ENCODE peak calls at places on chromosomes 12 and 14, in nine cellular contexts. E, V, N, I, T, W, M, A and S are unnamed samples.

GRCh38 chr12:27644446-27644845 is 51.8 kb upstream of the REP15 start:
- DNase-seq in A (no peak), T (no peak), V (peak), E (peak), W (no peak), I (peak), M (peak), N (no peak), S (no peak)

GRCh38 chr12:97426485-97427116 is 36.0 kb upstream of the RMST start:
- DNase-seq in E (no peak), N (no peak), I (peak), M (no peak), A (peak), T (no peak), W (no peak), V (no peak), S (no peak)

GRCh38 chr14:24965934-24966593 is 83.9 kb downstream of the STXBP6 start:
- DNase-seq in E (peak), A (no peak), W (peak), N (peak), M (peak), T (no peak), V (peak), I (peak), S (peak)

GRCh38 chr14:94888108-94888507 is 118.2 kb upstream of the GSC start:
- DNase-seq in N (no peak), V (no peak), W (peak), M (no peak), E (no peak), I (no peak), T (no peak), A (no peak), S (no peak)

GRCh38 chr14:75607842-75608640 is 29.6 kb downstream of the FLVCR2 start:
- DNase-seq in M (no peak), I (no peak), E (no peak), V (no peak), W (no peak), N (no peak), T (no peak), A (no peak), S (no peak)

GRCh38 chr12:38934078-38934584 is 28.7 kb upstream of the CPNE8 start:
- DNase-seq in I (no peak), W (no peak), M (no peak), T (no peak), V (no peak), N (no peak), E (no peak), A (no peak), S (no peak)

GRCh38 chr12:50166776-50167025 is 468 bp downstream of the CERS5 start:
- DNase-seq in T (no peak), V (no peak), E (no peak), M (no peak), W (no peak), I (no peak), N (no peak), A (peak), S (no peak)

GRCh38 chr12:122130150-122130549 is 43.9 kb downstream of the IL31 start:
- DNase-seq in W (no peak), E (no peak), V (peak), N (no peak), A (no peak), M (peak), I (no peak), T (no peak), S (no peak)

GRCh38 chr14:63436286-63437098 is 106.7 kb downstream of the PPP2R5E start:
- DNase-seq in E (no peak), M (no peak), W (no peak), I (no peak), T (no peak), N (no peak), V (no peak), A (no peak), S (no peak)

GRCh38 chr12:39587247-39587646 is 32.4 kb downstream of the ABCD2 start:
- DNase-seq in M (no peak), V (no peak), W (no peak), I (peak), N (no peak), T (no peak), A (no peak), E (peak), S (no peak)

GRCh38 chr14:34628681-34629135 is 1.2 kb downstream of the SNX6 start:
- DNase-seq in W (no peak), I (peak), T (no peak), N (no peak), M (no peak), V (no peak), A (no peak), E (no peak), S (no peak)

GRCh38 chr14:62662811-62663477 is 382.3 kb downstream of the KCNH5 start:
- DNase-seq in V (peak), T (no peak), W (no peak), N (no peak), E (no peak), M (no peak), I (peak), A (no peak), S (no peak)

GRCh38 chr14:89476515-89476914 is 59.5 kb upstream of the FOXN3 start:
- DNase-seq in E (no peak), T (no peak), A (no peak), N (no peak), V (no peak), M (no peak), W (no peak), I (no peak), S (no peak)

GRCh38 chr12:111753144-111753881 is 13.4 kb upstream of the ALDH2 start:
- DNase-seq in N (peak), M (peak), A (peak), I (peak), W (peak), V (peak), E (peak), T (peak), S (no peak)

GRCh38 chr12:55659486-55660385 is 23.0 kb downstream of the OR10P1 start:
- DNase-seq in T (no peak), N (peak), A (no peak), M (peak), V (no peak), I (peak), W (peak), E (no peak), S (no peak)

GRCh38 chr12:1843641-1844005 is 23.3 kb downstream of the LRTM2 start:
- DNase-seq in W (no peak), I (no peak), A (no peak), V (no peak), N (no peak), E (no peak), T (no peak), M (no peak), S (no peak)

GRCh38 chr12:129903956-129904769 is at the start of gene TMEM132D:
- DNase-seq in V (no peak), T (no peak), A (no peak), W (no peak), N (no peak), I (no peak), M (no peak), E (no peak), S (no peak)

GRCh38 chr14:100105357-100106169 is 40.3 kb downstream of the EVL start:
- DNase-seq in E (no peak), N (no peak), A (no peak), M (no peak), V (no peak), W (no peak), T (no peak), I (no peak), S (no peak)

GRCh38 chr12:119693006-119693405 is 25.1 kb downstream of the PRKAB1 start:
- DNase-seq in T (no peak), E (peak), M (peak), A (peak), W (peak), N (peak), I (peak), V (peak), S (peak)

GRCh38 chr12:20018406-20018805 is 349.9 kb upstream of the PDE3A start:
- DNase-seq in A (no peak), W (no peak), M (no peak), I (no peak), V (no peak), E (no peak), N (no peak), T (no peak), S (no peak)

GRCh38 chr12:4034926-4035325 is 161.7 kb upstream of the PARP11 start:
- DNase-seq in E (no peak), V (no peak), T (no peak), N (no peak), M (no peak), I (no peak), W (no peak), A (no peak), S (no peak)

GRCh38 chr12:131869871-131870418 is 24.5 kb upstream of the ULK1 start:
- DNase-seq in V (no peak), M (peak), E (peak), N (peak), A (no peak), W (no peak), I (peak), T (no peak), S (no peak)

GRCh38 chr12:115335594-115335993 is 651.6 kb upstream of the TBX3 start:
- DNase-seq in T (peak), W (no peak), V (no peak), I (no peak), N (no peak), A (no peak), M (no peak), E (no peak), S (no peak)

GRCh38 chr14:70822706-70823185 is 13.4 kb upstream of the MAP3K9 start:
- DNase-seq in E (no peak), T (peak), W (peak), A (no peak), M (no peak), V (no peak), I (peak), N (no peak), S (no peak)

GRCh38 chr12:33041562-33041961 is 145.0 kb upstream of the PKP2 start:
- DNase-seq in V (no peak), I (no peak), A (no peak), M (no peak), E (no peak), T (no peak), N (no peak), W (no peak), S (no peak)

GRCh38 chr14:50800032-50800431 is 30.9 kb downstream of the NIN start:
- DNase-seq in N (no peak), T (no peak), I (no peak), E (peak), W (no peak), V (no peak), M (no peak), A (no peak), S (no peak)

GRCh38 chr12:19707948-19708409 is 268.7 kb downstream of the AEBP2 start:
- DNase-seq in T (no peak), M (peak), V (no peak), E (peak), N (no peak), A (no peak), I (no peak), W (no peak), S (no peak)

GRCh38 chr14:31127690-31128089 is 79.9 kb downstream of the HECTD1 start:
- DNase-seq in E (no peak), M (no peak), I (no peak), T (no peak), N (no peak), A (no peak), W (no peak), V (no peak), S (no peak)

GRCh38 chr14:32996343-32996742 is 57.7 kb downstream of the NPAS3 start:
- DNase-seq in W (no peak), T (no peak), N (no peak), A (no peak), V (no peak), I (no peak), E (no peak), M (no peak), S (no peak)

DNA sequence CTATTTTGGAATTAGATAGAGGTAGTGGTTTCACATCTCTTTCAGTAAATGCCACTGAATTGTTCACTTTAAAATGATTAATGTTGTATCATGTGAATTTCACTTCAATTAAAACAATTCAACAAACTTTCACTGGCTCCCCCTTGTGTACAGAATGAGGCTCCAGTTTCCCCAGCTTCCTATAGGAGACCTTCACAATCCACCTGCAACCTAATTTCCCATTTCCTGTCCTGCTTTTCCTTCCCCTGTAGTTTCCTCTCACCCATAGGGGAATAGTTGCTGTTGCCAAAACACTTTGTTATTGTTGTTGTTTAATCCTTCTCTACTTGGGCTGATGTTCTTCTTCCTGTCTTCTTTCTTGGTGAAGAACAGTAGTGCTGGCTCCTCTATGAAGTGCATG is 59.8 kb downstream of the NPAS3 start:
- DNase-seq in V (no peak), A (no peak), E (peak), T (no peak), I (peak), N (peak), M (peak), W (peak), S (no peak)
- TF ChIP-seq CTCF in V (peak), A (no peak), E (peak), T (no peak), I (peak), N (peak), M (peak), W (no peak), S (peak)

GRCh38 chr12:53464685-53465084 is 12.8 kb downstream of the PCBP2 start:
- DNase-seq in W (no peak), V (no peak), T (no peak), I (no peak), E (no peak), M (no peak), A (no peak), N (no peak), S (no peak)
- H3K4me3 ChIP-seq in W (no peak), V (no peak), T (no peak), I (no peak), E (no peak), M (no peak), A (no peak), N (no peak), S (no peak)

DNA sequence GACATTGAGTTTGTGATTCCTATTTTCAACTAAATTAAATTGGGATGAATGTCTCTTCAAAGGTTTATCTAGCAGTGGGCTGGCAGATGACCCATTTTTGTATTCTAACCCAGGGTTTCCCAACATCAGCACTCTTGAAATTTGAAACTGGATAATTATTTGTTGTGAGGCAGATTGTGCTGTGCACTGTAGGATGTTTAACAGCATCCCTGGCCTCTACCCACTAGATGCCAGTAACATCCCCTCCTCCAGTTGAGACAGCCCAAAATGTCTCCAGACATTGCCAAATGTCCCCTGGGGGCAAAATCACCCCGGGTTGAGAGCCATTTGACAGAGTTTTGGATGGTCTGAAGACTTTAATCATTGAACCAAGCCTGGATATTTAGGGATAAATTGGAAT is 11.1 kb downstream of the DAAM1 start:
- DNase-seq in V (no peak), N (no peak), W (no peak), A (no peak), M (no peak), I (no peak), T (no peak), E (no peak), S (no peak)
- TF ChIP-seq CTCF in V (no peak), N (no peak), W (no peak), A (no peak), M (no peak), I (no peak), T (no peak), E (no peak), S (no peak)

DNA sequence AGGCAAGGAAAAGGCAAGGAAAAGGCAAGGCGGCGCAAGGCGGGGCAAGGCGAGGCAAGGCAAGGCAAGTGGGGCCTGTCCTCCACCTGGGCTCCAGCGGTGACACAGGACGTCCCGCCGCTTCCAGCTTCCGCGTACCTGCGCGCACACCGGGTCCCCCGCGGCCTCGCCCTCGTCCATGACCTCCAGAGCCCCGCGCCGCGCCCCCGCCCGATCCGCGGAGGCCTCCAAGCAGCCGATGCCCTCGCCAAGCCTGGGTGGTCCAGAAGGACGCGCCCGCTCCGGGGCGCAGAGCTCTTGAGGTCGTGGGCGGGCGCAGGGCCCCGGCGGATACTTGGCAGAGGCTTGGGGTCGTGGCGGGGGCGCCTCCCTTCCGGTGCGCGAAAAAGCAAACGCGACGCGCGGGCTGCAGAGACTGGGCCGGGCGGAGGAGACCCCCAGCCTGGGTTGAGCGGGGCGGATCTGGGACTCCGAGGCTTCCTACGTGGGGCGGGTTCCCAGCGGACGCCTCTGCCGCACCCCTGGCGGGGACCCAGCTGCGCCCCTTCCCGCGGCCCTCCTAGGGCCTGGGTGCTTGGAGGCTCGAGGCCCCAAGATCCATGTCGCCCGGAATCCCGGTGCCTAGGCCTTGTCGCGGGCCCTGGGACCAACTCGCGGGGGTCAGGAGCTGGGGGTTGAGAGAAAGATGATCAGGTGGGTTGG is 60.7 kb upstream of the EIF5 start:
- DNase-seq in W (no peak), T (no peak), N (no peak), M (no peak), A (no peak), I (no peak), E (no peak), V (no peak), S (no peak)
- H3K4me3 ChIP-seq in W (no peak), T (no peak), N (no peak), M (no peak), A (peak), I (no peak), E (peak), V (peak), S (no peak)

GRCh38 chr12:8950287-8950574 is 786 bp upstream of the M6PR start:
- DNase-seq in E (no peak), N (no peak), W (no peak), I (no peak), V (no peak), T (no peak), A (no peak), M (no peak), S (no peak)

GRCh38 chr12:8948711-8949524 is 527 bp downstream of the M6PR start:
- DNase-seq in I (peak), V (no peak), W (no peak), E (peak), N (peak), T (no peak), M (peak), A (no peak), S (no peak)

GRCh38 chr12:8949525-8950286 is at the start of gene M6PR:
- DNase-seq in T (peak), A (peak), N (peak), W (peak), M (peak), V (peak), I (peak), E (peak), S (peak)

GRCh38 chr12:8951744-8952143 is 2.3 kb upstream of the M6PR start:
- DNase-seq in E (no peak), V (no peak), N (no peak), I (no peak), W (no peak), T (no peak), M (no peak), A (no peak), S (no peak)

GRCh38 chr12:8950702-8951478 is 1.4 kb upstream of the M6PR start:
- DNase-seq in N (no peak), I (no peak), M (no peak), V (no peak), E (no peak), W (no peak), T (no peak), A (no peak), S (no peak)
- TF ChIP-seq CTCF in N (no peak), I (no peak), M (no peak), V (no peak), E (no peak), W (no peak), T (no peak), A (no peak), S (no peak)

GRCh38 chr12:69239922-69240624 is 704 bp downstream of the CPSF6 start:
- DNase-seq in I (peak), V (no peak), T (peak), N (no peak), W (peak), E (peak), M (peak), A (peak), S (no peak)
- H3K4me3 ChIP-seq in I (peak), V (peak), T (peak), N (peak), W (peak), E (peak), M (peak), A (peak), S (peak)

GRCh38 chr14:41488401-41488800 is 118.3 kb upstream of the LRFN5 start:
- DNase-seq in M (no peak), I (no peak), W (no peak), V (no peak), E (no peak), T (no peak), A (no peak), N (no peak), S (no peak)

DNA sequence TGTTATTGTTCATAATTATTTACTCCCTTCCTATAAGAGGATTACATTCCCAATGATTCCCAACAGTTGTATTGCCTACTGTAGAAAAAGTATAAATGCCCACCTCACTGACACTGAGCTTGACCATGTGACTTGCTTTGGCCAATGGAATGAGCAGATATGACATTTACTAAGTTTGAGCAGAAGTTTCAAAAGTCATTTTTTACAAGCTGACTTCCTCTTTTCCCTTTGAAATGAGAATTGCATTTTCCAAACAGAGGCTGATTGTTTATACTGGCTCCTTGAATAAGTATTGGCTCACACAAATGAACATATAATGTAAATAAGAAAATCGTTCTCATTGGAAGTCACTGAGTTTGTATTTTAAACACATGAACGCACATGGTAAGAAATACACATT is 116.4 kb upstream of the LRFN5 start:
- DNase-seq in W (no peak), E (no peak), N (no peak), A (no peak), T (no peak), I (no peak), V (no peak), M (no peak), S (no peak)
- TF ChIP-seq CTCF in W (no peak), E (no peak), N (no peak), A (no peak), T (no peak), I (no peak), V (no peak), M (no peak), S (no peak)

GRCh38 chr12:22339691-22340090 is 5.2 kb upstream of the ST8SIA1 start:
- DNase-seq in E (no peak), A (no peak), I (no peak), W (no peak), N (no peak), V (no peak), T (no peak), M (no peak), S (no peak)

GRCh38 chr12:22334696-22335290 is at the start of gene ST8SIA1:
- DNase-seq in V (no peak), M (peak), W (peak), A (no peak), T (peak), N (no peak), I (peak), E (no peak), S (no peak)

GRCh38 chr12:22332191-22332590 is 2.3 kb downstream of the ST8SIA1 start:
- DNase-seq in A (no peak), V (no peak), W (no peak), M (no peak), E (no peak), I (no peak), T (no peak), N (no peak), S (no peak)

GRCh38 chr12:22333186-22333745 is 1.2 kb downstream of the ST8SIA1 start:
- DNase-seq in W (no peak), V (no peak), M (peak), I (peak), T (no peak), E (no peak), N (peak), A (no peak), S (no peak)

GRCh38 chr12:22333751-22334695 is 484 bp downstream of the ST8SIA1 start:
- DNase-seq in I (no peak), T (peak), W (peak), M (no peak), V (no peak), E (no peak), A (no peak), N (no peak), S (no peak)
- H3K4me3 ChIP-seq in I (peak), T (peak), W (no peak), M (peak), V (peak), E (peak), A (peak), N (peak), S (peak)